ENCODE peak calls at places on chromosomes 5 and 9, in four cellular contexts. E is sigmoid colon, Z is colonic mucosa, D is progenitor cell of endocrine pancreas. X is an unnamed sample.

GRCh38 chr9:61667559-61668121 is 477.8 kb downstream of the SPATA31A7 start:
- DNase-seq in E (peak; percentile 62), Z (no peak), D (no peak), X (no peak)

GRCh38 chr5:69152731-69153130 is 14.2 kb upstream of the CCNB1 start:
- DNase-seq in E (no peak), Z (no peak), D (no peak), X (no peak)

GRCh38 chr5:154679501-154679900 is 75.7 kb upstream of the LARP1 start:
- DNase-seq in E (no peak), Z (no peak), D (no peak), X (no peak)

GRCh38 chr5:34998058-34998789 is 49.5 kb downstream of the AGXT2 start:
- DNase-seq in E (no peak), Z (no peak), D (no peak), X (no peak)

GRCh38 chr5:1005904-1006655 is 2.5 kb upstream of the NKD2 start:
- DNase-seq in E (peak; percentile 51), Z (peak; percentile 17), D (peak; percentile 8), X (no peak)

GRCh38 chr5:147509041-147509709 is 693 bp downstream of the DPYSL3 start:
- DNase-seq in E (peak; percentile 80), Z (peak; percentile 29), D (peak; percentile 9), X (no peak)

GRCh38 chr5:142425286-142426065 is 100.7 kb upstream of the SPRY4 start:
- DNase-seq in E (no peak), Z (no peak), D (no peak), X (no peak)

GRCh38 chr5:139043127-139043905 is 154.9 kb downstream of the SIL1 start:
- DNase-seq in E (no peak), Z (no peak), D (no peak), X (no peak)

GRCh38 chr9:91817106-91817492 is 132.9 kb downstream of the ROR2 start:
- DNase-seq in E (peak; percentile 64), Z (no peak), D (no peak), X (no peak)

GRCh38 chr9:125200216-125201047 is at the start of gene RABEPK:
- DNase-seq in E (peak; percentile 98), Z (peak; percentile 97), D (peak; percentile 91), X (peak; percentile 65)

GRCh38 chr9:125204477-125204876 is 4.1 kb downstream of the RABEPK start:
- DNase-seq in E (no peak), Z (no peak), D (no peak), X (no peak)

GRCh38 chr9:125203259-125203658 is 2.9 kb downstream of the RABEPK start:
- DNase-seq in E (no peak), Z (no peak), D (no peak), X (no peak)
- TF ChIP-seq CTCF in E (no peak), Z (no peak), D (no peak), X (peak; percentile 32)

GRCh38 chr5:132223861-132224260 is 3.8 kb downstream of the P4HA2 start:
- DNase-seq in E (no peak), Z (no peak), D (no peak), X (no peak)

GRCh38 chr5:132220476-132220875 is 7.2 kb downstream of the P4HA2 start:
- DNase-seq in E (peak; percentile 42), Z (no peak), D (no peak), X (no peak)

GRCh38 chr5:132219981-132220380 is 7.7 kb downstream of the P4HA2 start:
- DNase-seq in E (no peak), Z (no peak), D (no peak), X (no peak)

GRCh38 chr5:132222649-132223038 is 5.0 kb downstream of the P4HA2 start:
- DNase-seq in E (no peak), Z (no peak), D (no peak), X (no peak)

DNA sequence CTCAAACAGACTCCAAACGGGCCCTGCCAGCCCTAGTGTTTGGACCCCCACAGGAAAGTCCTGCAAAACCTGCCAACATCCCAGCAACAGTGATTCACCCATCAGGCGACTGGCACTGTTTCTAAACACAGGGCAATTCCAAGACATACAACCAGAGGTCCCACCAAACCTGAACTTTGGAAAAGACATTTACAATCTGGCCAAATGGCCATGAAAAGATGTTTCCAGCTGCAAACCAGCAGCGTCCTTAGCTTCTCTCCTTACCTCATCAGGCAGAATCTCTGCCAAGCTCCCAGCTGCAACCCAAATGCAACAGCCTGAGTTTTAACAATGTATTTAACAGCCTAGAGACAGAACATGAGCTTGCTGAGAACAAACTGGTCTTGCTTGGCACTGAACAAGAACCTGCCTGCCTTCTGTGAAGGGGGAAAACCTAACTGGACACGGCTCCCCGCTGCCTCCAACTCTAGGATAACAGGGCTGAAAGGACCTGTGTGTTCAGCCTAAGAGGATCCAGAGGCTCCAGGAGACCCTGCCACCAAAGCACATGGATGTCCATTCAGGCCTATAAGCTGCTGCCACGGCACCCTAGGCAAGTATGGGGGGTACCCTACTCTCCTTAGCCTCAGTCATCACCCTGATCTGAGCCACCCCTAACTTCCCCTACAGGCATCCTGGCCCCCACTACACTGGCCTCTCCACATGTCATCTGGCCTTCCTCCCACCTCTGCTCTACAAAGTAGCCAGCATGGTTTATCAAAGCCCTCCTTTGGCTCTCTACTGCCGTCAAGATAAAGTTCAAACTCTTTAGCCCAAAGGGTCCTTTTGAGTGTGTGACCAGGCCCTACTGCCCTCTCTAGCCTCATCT is 5.6 kb downstream of the P4HA2 start:
- DNase-seq in E (peak; percentile 94), Z (peak; percentile 38), D (no peak), X (no peak)
- TF ChIP-seq CTCF in E (no peak), Z (no peak), D (no peak), X (no peak)

DNA sequence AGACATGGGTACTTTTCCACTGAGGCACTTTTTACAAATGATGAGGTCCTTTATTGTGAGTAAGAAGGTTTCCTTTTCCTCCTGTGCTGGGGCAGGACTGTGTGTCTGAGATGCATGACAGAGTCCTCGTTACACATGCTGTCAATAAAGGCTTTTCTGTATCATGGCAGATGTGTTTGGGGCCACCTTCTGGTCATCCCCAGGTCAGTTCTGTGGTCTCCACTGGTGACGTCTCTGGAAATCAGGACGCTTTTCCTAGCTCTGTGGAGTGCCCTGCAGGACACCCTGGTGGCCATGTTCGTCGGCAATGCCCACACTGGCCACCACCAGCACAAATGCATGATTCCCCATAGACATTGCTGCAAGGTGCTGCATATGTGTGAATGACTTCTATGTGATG is 2.8 kb downstream of the CMBL start:
- DNase-seq in E (no peak), Z (no peak), D (no peak), X (no peak)
- TF ChIP-seq CTCF in E (no peak), Z (no peak), D (no peak), X (no peak)

GRCh38 chr5:92889140-92889539 is 691.9 kb downstream of the NR2F1-AS1 start:
- DNase-seq in E (no peak), Z (no peak), D (no peak), X (no peak)

GRCh38 chr5:92884464-92884863 is 696.6 kb downstream of the NR2F1-AS1 start:
- DNase-seq in E (no peak), Z (no peak), D (no peak), X (no peak)

GRCh38 chr5:92886751-92887150 is 694.3 kb downstream of the NR2F1-AS1 start:
- DNase-seq in E (no peak), Z (no peak), D (no peak), X (no peak)

GRCh38 chr5:92887254-92887653 is 693.8 kb downstream of the NR2F1-AS1 start:
- DNase-seq in E (no peak), Z (no peak), D (no peak), X (no peak)

DNA sequence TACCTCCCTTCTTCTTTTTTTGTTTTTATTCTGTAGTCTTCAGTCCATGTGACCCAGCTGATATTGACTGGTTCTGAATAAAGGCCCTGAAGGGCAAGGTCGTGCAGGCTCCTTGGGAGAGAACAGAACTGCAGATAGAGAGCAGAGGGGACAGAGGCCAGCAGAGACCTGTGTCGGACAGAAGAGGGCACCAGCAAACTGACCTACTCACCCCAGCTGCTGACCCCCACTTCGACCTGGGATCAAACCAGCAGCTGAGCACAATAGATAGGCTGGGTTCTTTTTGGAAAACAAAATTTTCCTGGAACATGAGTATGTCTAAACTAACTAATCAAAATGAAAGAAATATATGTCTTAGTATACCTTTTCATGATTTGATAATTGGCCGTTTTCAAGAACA is 695.1 kb downstream of the NR2F1-AS1 start:
- DNase-seq in E (no peak), Z (no peak), D (no peak), X (no peak)
- TF ChIP-seq CTCF in E (no peak), Z (no peak), D (peak; percentile 52), X (no peak)

DNA sequence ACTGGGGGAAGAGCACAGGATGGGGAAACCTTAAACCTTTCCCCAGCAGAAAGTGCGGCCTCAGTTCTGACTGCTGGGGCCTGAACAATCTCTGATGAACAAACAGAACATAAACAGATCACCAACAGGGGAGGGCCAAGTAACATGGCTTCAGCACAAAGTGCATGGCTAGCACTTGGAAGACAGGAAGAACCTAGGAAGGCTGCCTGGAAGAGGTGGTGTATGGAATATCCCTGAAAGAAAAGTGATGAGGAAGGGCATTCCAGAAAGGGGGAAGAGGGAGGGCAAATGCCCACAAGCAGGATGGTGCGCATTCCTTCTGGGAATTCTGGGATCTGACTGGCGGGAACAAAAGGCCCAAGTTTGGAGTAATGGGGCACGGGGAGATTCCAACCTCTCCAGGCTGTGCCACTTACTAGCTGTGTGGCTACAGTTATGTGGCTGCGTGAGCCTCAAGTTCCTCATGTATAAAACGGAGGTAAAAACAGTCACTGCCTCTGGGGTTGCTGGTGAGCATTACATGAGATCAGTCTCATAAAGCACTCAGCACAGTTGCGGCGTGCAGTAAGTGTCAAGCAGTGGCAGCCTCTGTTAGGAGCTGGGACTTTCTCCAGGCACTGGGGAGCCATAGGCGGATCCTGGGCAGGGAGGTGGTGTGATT is 1.6 kb downstream of the PDGFRB start:
- DNase-seq in E (no peak), Z (no peak), D (no peak), X (no peak)
- TF ChIP-seq CTCF in E (no peak), Z (no peak), D (no peak), X (no peak)